ENCODE peak calls at places on chromosome 9, in seven cellular contexts. Q, K, Z, X, H, T and D are unnamed samples.

GRCh38 chr9:98450486-98450885 is 195.0 kb upstream of the TBC1D2 start:
- DNase-seq in T (no peak), H (no peak), Q (peak), Z (no peak), X (no peak), K (no peak), D (no peak)

GRCh38 chr9:118455259-118455658 is 751.1 kb downstream of the TLR4 start:
- DNase-seq in X (no peak), Z (no peak), T (peak), K (no peak), Q (no peak), H (no peak), D (no peak)

GRCh38 chr9:133679056-133679455 is 42.9 kb downstream of the DBH start:
- DNase-seq in Q (no peak), Z (no peak), T (no peak), X (no peak), H (no peak), K (no peak), D (no peak)

GRCh38 chr9:87245271-87245670 is 252.4 kb upstream of the DAPK1 start:
- DNase-seq in Z (no peak), Q (no peak), K (no peak), X (no peak), H (no peak), T (no peak), D (no peak)

GRCh38 chr9:127252405-127253093 is 12.0 kb upstream of the GARNL3 start:
- DNase-seq in T (no peak), Z (no peak), K (no peak), H (no peak), X (no peak), Q (peak), D (no peak)

GRCh38 chr9:126401107-126401506 is 74.5 kb downstream of the MVB12B start:
- DNase-seq in Q (no peak), X (no peak), Z (no peak), K (no peak), H (no peak), T (no peak), D (no peak)

GRCh38 chr9:137907776-137908175 is 30.2 kb downstream of the CACNA1B start:
- DNase-seq in Q (no peak), Z (no peak), K (no peak), T (no peak), X (no peak), H (no peak), D (no peak)

GRCh38 chr9:90915693-90916092 is 114.1 kb downstream of the SYK start:
- DNase-seq in Z (no peak), H (peak), X (peak), T (peak), K (no peak), Q (peak), D (no peak)

GRCh38 chr9:127942152-127943010 is 4.7 kb upstream of the DPM2 start:
- DNase-seq in H (peak), T (peak), Z (no peak), X (peak), Q (peak), K (peak), D (no peak)

GRCh38 chr9:121169094-121169601 is 32.5 kb downstream of the RAB14 start:
- DNase-seq in H (peak), X (peak), Z (no peak), T (peak), Q (peak), K (no peak), D (no peak)

GRCh38 chr9:79976501-79977444 is 405.0 kb downstream of the TLE4 start:
- DNase-seq in T (no peak), Q (no peak), X (peak), Z (no peak), K (no peak), H (no peak), D (no peak)

GRCh38 chr9:108094676-108094993 is 605.1 kb upstream of the KLF4 start:
- DNase-seq in Z (no peak), Q (peak), K (no peak), H (no peak), T (no peak), X (no peak), D (no peak)

GRCh38 chr9:70125621-70126020 is 82.0 kb downstream of the MAMDC2 start:
- DNase-seq in Z (no peak), K (no peak), H (no peak), Q (peak), T (no peak), X (no peak), D (no peak)

GRCh38 chr9:133952598-133953550 is 39.2 kb downstream of the VAV2 start:
- DNase-seq in K (no peak), Q (no peak), H (no peak), Z (no peak), T (no peak), X (no peak), D (no peak)

GRCh38 chr9:77708416-77708815 is 60.3 kb upstream of the GNA14 start:
- DNase-seq in H (no peak), Q (peak), T (no peak), Z (no peak), K (no peak), X (no peak), D (no peak)

GRCh38 chr9:70419546-70420266 is 5.2 kb upstream of the KLF9 start:
- DNase-seq in X (peak), Q (peak), H (peak), K (peak), Z (peak), T (peak), D (peak)

GRCh38 chr9:120966005-120966369 is 39.4 kb upstream of the TRAF1 start:
- DNase-seq in X (no peak), Z (no peak), K (no peak), H (no peak), T (no peak), Q (no peak), D (no peak)

GRCh38 chr9:91188719-91189590 is 172.8 kb downstream of the AUH start:
- DNase-seq in X (no peak), T (no peak), H (no peak), K (no peak), Z (no peak), Q (no peak), D (no peak)

GRCh38 chr9:114198249-114199040 is 43.1 kb downstream of the COL27A1 start:
- DNase-seq in Z (no peak), H (no peak), T (no peak), Q (no peak), K (no peak), X (no peak), D (no peak)

GRCh38 chr9:135503371-135504261 is 3.1 kb downstream of the MRPS2 start:
- DNase-seq in K (no peak), Q (no peak), X (no peak), Z (no peak), H (no peak), T (no peak), D (no peak)

GRCh38 chr9:110969971-110970381 is 68.3 kb downstream of the LPAR1 start:
- DNase-seq in X (peak), T (peak), Z (no peak), H (no peak), K (no peak), Q (peak), D (no peak)

GRCh38 chr9:127785933-127786772 is at the start of gene CDK9:
- DNase-seq in K (peak), Q (peak), X (peak), Z (no peak), T (peak), H (peak), D (peak)

GRCh38 chr9:76553680-76554079 is 94.7 kb downstream of the GCNT1 start:
- DNase-seq in K (no peak), H (no peak), T (no peak), X (no peak), Q (no peak), Z (no peak), D (no peak)

GRCh38 chr9:136329636-136330405 is 2.5 kb downstream of the GPSM1 start:
- DNase-seq in T (no peak), K (no peak), Q (no peak), X (no peak), H (no peak), Z (no peak), D (no peak)

GRCh38 chr9:68827833-68828744 is 123.0 kb downstream of the PIP5K1B start:
- DNase-seq in T (no peak), Z (no peak), H (no peak), X (no peak), K (no peak), Q (no peak), D (no peak)

GRCh38 chr9:93003552-93004407 is 54.7 kb upstream of the SUSD3 start:
- DNase-seq in T (peak), Z (no peak), K (peak), X (peak), Q (peak), H (peak), D (no peak)

GRCh38 chr9:93108301-93109041 is 12.5 kb downstream of the CARD19 start:
- DNase-seq in H (no peak), K (no peak), T (no peak), Q (peak), X (no peak), Z (no peak), D (no peak)

GRCh38 chr9:79984429-79985067 is 412.8 kb downstream of the TLE4 start:
- DNase-seq in Q (peak), T (no peak), X (peak), H (no peak), Z (no peak), K (no peak), D (no peak)

GRCh38 chr9:132348676-132349075 is 6.1 kb downstream of the SETX start:
- DNase-seq in K (no peak), X (no peak), T (no peak), Q (no peak), H (no peak), Z (peak), D (no peak)

GRCh38 chr9:128396970-128397613 is 23.6 kb upstream of the CERCAM start:
- DNase-seq in X (no peak), Q (no peak), H (no peak), T (no peak), Z (no peak), K (no peak), D (no peak)

GRCh38 chr9:13109781-13110180 is 169.7 kb downstream of the MPDZ start:
- DNase-seq in Q (peak), X (no peak), K (no peak), H (no peak), Z (no peak), T (no peak), D (no peak)

GRCh38 chr9:110031511-110032173 is 176.3 kb downstream of the C9orf152 start:
- DNase-seq in K (no peak), H (no peak), T (peak), X (no peak), Z (peak), Q (peak), D (no peak)

GRCh38 chr9:121288874-121289553 is 21.1 kb downstream of the GSN start:
- DNase-seq in Q (peak), X (peak), T (peak), K (peak), H (peak), Z (peak), D (no peak)

GRCh38 chr9:127549771-127550170 is 62.3 kb upstream of the STXBP1 start:
- DNase-seq in X (no peak), Z (no peak), Q (no peak), K (no peak), T (no peak), H (no peak), D (no peak)

GRCh38 chr9:110065527-110065926 is 142.4 kb downstream of the C9orf152 start:
- DNase-seq in Z (no peak), K (no peak), H (no peak), X (no peak), T (no peak), Q (peak), D (no peak)

GRCh38 chr9:108671794-108672193 is 184.0 kb downstream of the ACTL7B start:
- DNase-seq in H (no peak), Q (peak), Z (no peak), T (no peak), X (no peak), K (no peak), D (no peak)

GRCh38 chr9:15354713-15355112 is 47.7 kb upstream of the TTC39B start:
- DNase-seq in T (no peak), Q (no peak), K (no peak), X (peak), Z (no peak), H (no peak), D (no peak)

DNA sequence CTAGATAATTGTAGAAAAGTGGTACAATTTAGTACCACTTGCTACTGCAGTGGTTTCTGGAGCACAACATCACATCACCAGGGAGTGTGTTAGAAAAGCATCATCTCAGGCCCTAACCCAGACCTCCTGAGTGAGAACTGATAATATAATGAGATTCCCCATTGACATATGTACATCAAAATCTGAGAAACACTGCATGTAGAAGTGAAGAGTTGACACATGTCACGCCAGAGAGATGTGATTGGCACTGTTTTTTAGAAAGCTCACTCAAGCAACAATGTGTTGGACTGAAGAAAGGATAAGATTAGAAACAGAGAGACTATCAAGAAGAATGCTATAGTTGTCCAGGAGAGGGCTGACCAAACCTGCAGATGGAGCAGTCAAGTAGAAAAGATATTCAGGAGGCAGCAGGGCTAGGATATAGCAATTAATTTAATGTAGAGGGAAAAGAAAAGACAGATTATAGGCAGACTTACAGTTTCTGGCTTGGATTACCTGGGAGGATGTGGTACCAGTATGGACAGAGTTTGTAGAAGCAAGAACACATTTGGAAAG is 324.4 kb upstream of the ADAMTSL1 start:
- DNase-seq in Z (no peak), K (no peak), T (no peak), X (no peak), H (no peak), Q (peak), D (no peak)
- TF ChIP-seq CTCF in Z (no peak), K (no peak), T (no peak), X (no peak), H (no peak), Q (peak), D (no peak)

GRCh38 chr9:32300373-32300772 is 84.1 kb upstream of the ACO1 start:
- DNase-seq in H (no peak), X (no peak), K (no peak), Q (no peak), Z (no peak), T (no peak), D (no peak)
- TF ChIP-seq CTCF in H (no peak), X (no peak), K (no peak), Q (no peak), Z (no peak), T (no peak), D (no peak)

GRCh38 chr9:36136277-36136893 is at the start of gene GLIPR2:
- DNase-seq in K (peak), H (peak), X (peak), T (peak), Z (no peak), Q (peak), D (no peak)
- TF ChIP-seq CTCF in K (peak), H (no peak), X (peak), T (no peak), Z (no peak), Q (no peak), D (peak)

GRCh38 chr9:84226126-84226525 is 114.4 kb downstream of the SLC28A3 start:
- DNase-seq in H (no peak), T (no peak), Q (no peak), X (no peak), K (no peak), Z (no peak), D (no peak)
- TF ChIP-seq CTCF in H (no peak), T (no peak), Q (no peak), X (no peak), K (no peak), Z (no peak), D (no peak)

GRCh38 chr9:125255781-125256391 is 5.7 kb upstream of the GAPVD1 start:
- DNase-seq in X (peak), Q (peak), Z (no peak), H (peak), K (no peak), T (peak), D (no peak)
- TF ChIP-seq CTCF in X (peak), Q (peak), Z (peak), H (no peak), K (peak), T (peak), D (peak)

GRCh38 chr9:34337404-34337803 is 8.0 kb downstream of the NUDT2 start:
- DNase-seq in Z (no peak), X (no peak), T (peak), K (no peak), H (no peak), Q (peak), D (no peak)
- TF ChIP-seq CTCF in Z (peak), X (peak), T (no peak), K (peak), H (no peak), Q (peak), D (peak)

DNA sequence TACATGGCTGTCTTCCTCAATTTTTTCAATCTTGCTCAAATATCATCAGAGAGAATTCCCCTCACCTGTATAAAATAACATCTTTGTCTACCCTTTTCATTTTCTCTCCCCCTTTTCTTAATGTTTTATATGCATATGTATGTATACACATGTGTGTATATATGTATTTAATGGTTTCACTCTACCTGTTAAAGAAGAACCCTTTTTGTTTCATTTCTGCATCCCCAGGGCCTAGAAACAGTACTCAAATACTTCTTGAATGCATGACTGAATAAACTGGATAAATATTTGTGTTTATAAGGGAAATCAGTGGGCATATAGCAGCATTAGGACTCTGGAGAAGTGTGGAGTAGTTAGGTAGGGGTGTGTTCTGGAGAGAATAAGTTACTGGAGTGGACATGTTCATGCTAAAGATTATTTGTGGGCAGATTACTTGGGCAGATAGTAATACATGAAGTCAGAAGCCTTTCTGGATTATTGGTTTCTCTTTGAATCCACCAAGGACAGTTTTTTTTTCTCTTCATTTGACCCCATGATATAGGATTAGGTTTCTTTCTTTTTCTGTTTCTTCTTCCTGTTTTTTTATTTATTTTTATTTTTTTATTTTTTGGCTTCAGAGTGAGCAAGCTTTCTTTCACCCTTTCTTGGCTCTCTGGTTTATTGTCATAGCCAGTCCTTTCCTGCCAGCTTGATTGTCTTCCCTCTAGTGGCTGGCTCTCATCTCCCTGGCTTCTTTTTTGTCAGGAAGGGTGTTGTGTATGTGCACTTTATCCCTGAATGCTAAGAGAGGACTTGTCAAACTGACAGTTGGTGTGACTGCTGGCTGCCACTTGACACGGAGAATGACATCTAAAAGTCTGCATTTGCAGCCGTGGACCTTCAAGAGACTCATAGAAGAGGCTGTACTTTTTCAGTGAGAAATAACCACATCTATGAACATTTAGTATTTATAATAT is 89.3 kb downstream of the ZCCHC7 start:
- DNase-seq in Q (peak), T (peak), H (peak), K (no peak), X (peak), Z (no peak), D (no peak)
- TF ChIP-seq CTCF in Q (peak), T (no peak), H (no peak), K (no peak), X (peak), Z (no peak), D (peak)